ENCODE peak calls at places on chromosomes 2 and 18, in four cellular contexts. F is NB4, A is left ventricle myocardium inferior, D is K562. N is an unnamed sample.

GRCh38 chr2:74425523-74425922 is 4.0 kb downstream of the WDR54 start:
- DNase-seq in F (no peak), A (no peak), D (no peak), N (no peak)

GRCh38 chr2:122652670-122653069 is 897.2 kb downstream of the TSN start:
- DNase-seq in F (no peak), A (no peak), D (no peak), N (peak)

GRCh38 chr18:50745946-50746345 is 73.9 kb downstream of the MRO start:
- DNase-seq in F (no peak), A (no peak), D (no peak), N (no peak)

GRCh38 chr2:179097131-179097530 is 47.2 kb upstream of the CCDC141 start:
- DNase-seq in F (no peak), A (no peak), D (no peak), N (no peak)

GRCh38 chr2:144261966-144262365 is 258.0 kb downstream of the ZEB2 start:
- DNase-seq in F (no peak), A (no peak), D (no peak), N (no peak)

GRCh38 chr2:11212645-11213044 is 57.4 kb downstream of the SLC66A3 start:
- DNase-seq in F (no peak), A (no peak), D (no peak), N (peak)

GRCh38 chr2:105598853-105599252 is 145.9 kb upstream of the NCK2 start:
- DNase-seq in F (no peak), A (no peak), D (no peak), N (no peak)

GRCh38 chr2:188970201-188970600 is 4.0 kb upstream of the COL3A1 start:
- DNase-seq in F (no peak), A (no peak), D (no peak), N (peak)

GRCh38 chr18:43068781-43069180 is 46.7 kb downstream of the RIT2 start:
- DNase-seq in F (no peak), A (no peak), D (no peak), N (no peak)

GRCh38 chr2:17667898-17668297 is 85.7 kb downstream of the SMC6 start:
- DNase-seq in F (no peak), A (no peak), D (no peak), N (no peak)

GRCh38 chr2:71332413-71332866 is 858 bp downstream of the ZNF638 start:
- DNase-seq in F (no peak), A (no peak), D (no peak), N (no peak)

GRCh38 chr2:71934595-71935263 is 212.9 kb downstream of the CYP26B1 start:
- DNase-seq in F (peak), A (peak), D (peak), N (peak)

GRCh38 chr2:217650229-217650628 is 352.6 kb downstream of the TNS1 start:
- DNase-seq in F (no peak), A (no peak), D (no peak), N (no peak)

GRCh38 chr2:237686659-237687136 is 59.3 kb downstream of the LRRFIP1 start:
- DNase-seq in F (peak), A (peak), D (no peak), N (peak)

GRCh38 chr2:47083886-47084682 is 71.0 kb downstream of the STPG4 start:
- DNase-seq in F (no peak), A (peak), D (no peak), N (peak)

GRCh38 chr2:127453392-127454171 is 35.4 kb downstream of the PROC start:
- DNase-seq in F (peak), A (no peak), D (peak), N (peak)

GRCh38 chr2:30234180-30234971 is 3.0 kb downstream of the LBH start:
- DNase-seq in F (no peak), A (no peak), D (no peak), N (peak)

GRCh38 chr18:22504665-22505064 is 87.0 kb upstream of the CTAGE1 start:
- DNase-seq in F (no peak), A (no peak), D (no peak), N (peak)

GRCh38 chr2:236629961-236630872 is 60.6 kb downstream of the ACKR3 start:
- DNase-seq in F (no peak), A (no peak), D (no peak), N (no peak)

GRCh38 chr2:234341332-234341985 is 155.4 kb downstream of the ARL4C start:
- DNase-seq in F (no peak), A (no peak), D (no peak), N (no peak)

GRCh38 chr2:27185331-27186026 is 26.4 kb upstream of the ATRAID start:
- DNase-seq in F (peak), A (no peak), D (peak), N (peak)

GRCh38 chr2:16049406-16049805 is 109.1 kb downstream of the MYCN start:
- DNase-seq in F (no peak), A (no peak), D (no peak), N (no peak)

GRCh38 chr2:212722046-212722445 is 183.4 kb upstream of the ERBB4 start:
- DNase-seq in F (no peak), A (no peak), D (no peak), N (no peak)

GRCh38 chr18:48629730-48630324 is 91.0 kb downstream of the CTIF start:
- DNase-seq in F (no peak), A (no peak), D (no peak), N (peak)

GRCh38 chr2:210337159-210337558 is 22.2 kb upstream of the MYL1 start:
- DNase-seq in F (peak), A (no peak), D (no peak), N (no peak)

GRCh38 chr2:127084611-127085031 is 22.3 kb downstream of the BIN1 start:
- DNase-seq in F (peak), A (no peak), D (no peak), N (peak)

GRCh38 chr2:23350792-23351355 is 34.1 kb upstream of the KLHL29 start:
- DNase-seq in F (no peak), A (no peak), D (no peak), N (no peak)

GRCh38 chr18:10139783-10140410 is 226.1 kb downstream of the VAPA start:
- DNase-seq in F (peak), A (no peak), D (no peak), N (peak)

GRCh38 chr2:108971661-108972566 is 17.1 kb downstream of the EDAR start:
- DNase-seq in F (no peak), A (peak), D (no peak), N (peak)

GRCh38 chr2:38093503-38093902 is 17.6 kb upstream of the CYP1B1 start:
- DNase-seq in F (peak), A (no peak), D (no peak), N (peak)

GRCh38 chr2:28356095-28356911 is 36.4 kb upstream of the FOSL2 start:
- DNase-seq in F (peak), A (peak), D (peak), N (peak)

GRCh38 chr2:36889782-36890181 is 76.6 kb downstream of the STRN start:
- DNase-seq in F (peak), A (no peak), D (peak), N (peak)

GRCh38 chr2:191688934-191689695 is 11.2 kb downstream of the NABP1 start:
- DNase-seq in F (no peak), A (no peak), D (no peak), N (peak)

GRCh38 chr2:21774691-21775090 is 650.9 kb downstream of the TDRD15 start:
- DNase-seq in F (no peak), A (no peak), D (no peak), N (no peak)

GRCh38 chr18:61502472-61502871 is 169.2 kb downstream of the CDH20 start:
- DNase-seq in F (peak), A (no peak), D (peak), N (peak)

GRCh38 chr2:105287692-105288091 is 41.8 kb downstream of the TGFBRAP1 start:
- DNase-seq in F (peak), A (no peak), D (peak), N (peak)

GRCh38 chr2:212984129-212984528 is 167.3 kb downstream of the IKZF2 start:
- DNase-seq in F (no peak), A (no peak), D (no peak), N (no peak)

GRCh38 chr2:54565551-54565950 is 109.4 kb downstream of the SPTBN1 start:
- DNase-seq in F (no peak), A (no peak), D (no peak), N (no peak)

GRCh38 chr2:16763493-16763899 is 97.9 kb upstream of the CYRIA start:
- DNase-seq in F (peak), A (no peak), D (no peak), N (no peak)

DNA sequence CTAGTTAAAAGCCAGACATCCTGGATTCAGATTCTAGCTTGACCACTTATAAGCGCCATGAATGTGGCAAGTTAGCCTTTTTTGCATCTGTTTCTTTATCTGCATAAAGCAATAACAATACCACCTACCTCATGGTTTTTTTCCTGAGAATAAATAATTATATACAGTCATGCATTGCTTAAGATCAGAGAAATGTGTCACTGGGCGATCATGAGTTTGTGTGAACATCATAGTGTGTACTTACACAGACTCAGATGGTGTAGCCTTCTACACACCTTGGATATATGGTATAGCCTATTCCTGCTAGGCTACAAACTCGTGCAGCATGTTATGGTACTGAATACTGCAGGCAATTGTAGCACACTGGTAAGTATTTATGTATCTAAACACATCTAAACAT is 84.7 kb upstream of the PELI1 start:
- DNase-seq in F (no peak), A (no peak), D (no peak), N (no peak)
- H3K4me3 ChIP-seq in F (no peak), A (peak), D (no peak), N (no peak)

DNA sequence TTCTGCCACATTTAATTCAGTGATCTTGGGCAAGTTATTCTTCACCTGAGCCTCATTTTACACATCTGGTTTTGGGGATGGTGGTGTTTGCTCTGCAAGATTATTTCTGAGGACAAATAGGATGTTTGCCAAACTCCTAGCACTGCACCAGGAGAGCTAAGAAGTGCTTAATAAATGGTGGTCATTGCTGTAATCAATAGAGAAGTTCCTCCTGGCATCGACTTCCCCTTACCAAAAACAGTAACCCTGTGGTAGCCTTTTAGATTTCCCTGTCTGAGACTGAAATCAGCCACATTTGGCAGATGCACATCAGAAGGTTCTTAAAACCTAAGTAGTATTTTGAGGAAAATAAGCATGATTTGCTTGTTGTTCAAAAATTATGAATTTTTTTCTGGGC is 2.3 kb downstream of the B3GNT2 start:
- DNase-seq in F (peak), A (no peak), D (no peak), N (no peak)
- H3K4me3 ChIP-seq in F (peak), A (peak), D (peak), N (no peak)

GRCh38 chr2:99936065-99936464 is 206.3 kb downstream of the AFF3 start:
- DNase-seq in F (no peak), A (no peak), D (no peak), N (no peak)

GRCh38 chr2:99938250-99938649 is 204.1 kb downstream of the AFF3 start:
- DNase-seq in F (no peak), A (no peak), D (no peak), N (no peak)

GRCh38 chr2:99939135-99939534 is 203.3 kb downstream of the AFF3 start:
- DNase-seq in F (no peak), A (no peak), D (no peak), N (no peak)

GRCh38 chr2:99935662-99936061 is 206.7 kb downstream of the AFF3 start:
- DNase-seq in F (no peak), A (no peak), D (no peak), N (no peak)

GRCh38 chr2:99933894-99934650 is 208.3 kb downstream of the AFF3 start:
- DNase-seq in F (no peak), A (no peak), D (no peak), N (no peak)
- H3K4me3 ChIP-seq in F (no peak), A (no peak), D (no peak), N (no peak)

DNA sequence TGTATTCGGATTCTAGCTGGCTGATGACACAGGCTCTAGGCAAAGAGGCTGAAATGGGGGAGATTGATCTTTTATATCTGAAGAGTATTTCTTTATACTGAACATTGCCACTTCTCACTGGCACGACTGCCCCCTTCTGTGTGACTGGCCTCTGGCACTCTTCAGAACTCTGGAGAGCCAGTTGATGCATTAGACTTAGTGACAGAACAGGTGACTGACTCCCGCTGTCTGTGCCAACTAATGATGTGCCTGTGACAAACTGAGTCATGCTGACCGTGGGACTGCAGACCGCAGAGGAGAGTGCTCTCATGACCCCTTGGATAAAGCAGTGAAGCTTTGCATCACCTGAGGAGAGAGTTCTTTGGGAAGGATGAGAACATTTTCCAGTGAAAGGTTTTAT is 14.4 kb downstream of the MGAT5 start:
- DNase-seq in F (no peak), A (peak), D (no peak), N (peak)
- H3K4me3 ChIP-seq in F (no peak), A (no peak), D (no peak), N (no peak)

GRCh38 chr2:153106802-153107477 is 371.6 kb downstream of the RPRM start:
- DNase-seq in F (no peak), A (no peak), D (no peak), N (no peak)
- H3K4me3 ChIP-seq in F (peak), A (no peak), D (no peak), N (no peak)

GRCh38 chr2:232418056-232418455 is 11.4 kb downstream of the ALPG start:
- DNase-seq in F (no peak), A (no peak), D (no peak), N (no peak)

GRCh38 chr2:232420073-232420454 is 13.4 kb downstream of the ALPG start:
- DNase-seq in F (no peak), A (no peak), D (no peak), N (no peak)

GRCh38 chr2:232420463-232421188 is 14.0 kb downstream of the ALPG start:
- DNase-seq in F (no peak), A (no peak), D (no peak), N (no peak)

GRCh38 chr2:232418466-232419244 is 12.0 kb downstream of the ALPG start:
- DNase-seq in F (peak), A (no peak), D (peak), N (peak)

DNA sequence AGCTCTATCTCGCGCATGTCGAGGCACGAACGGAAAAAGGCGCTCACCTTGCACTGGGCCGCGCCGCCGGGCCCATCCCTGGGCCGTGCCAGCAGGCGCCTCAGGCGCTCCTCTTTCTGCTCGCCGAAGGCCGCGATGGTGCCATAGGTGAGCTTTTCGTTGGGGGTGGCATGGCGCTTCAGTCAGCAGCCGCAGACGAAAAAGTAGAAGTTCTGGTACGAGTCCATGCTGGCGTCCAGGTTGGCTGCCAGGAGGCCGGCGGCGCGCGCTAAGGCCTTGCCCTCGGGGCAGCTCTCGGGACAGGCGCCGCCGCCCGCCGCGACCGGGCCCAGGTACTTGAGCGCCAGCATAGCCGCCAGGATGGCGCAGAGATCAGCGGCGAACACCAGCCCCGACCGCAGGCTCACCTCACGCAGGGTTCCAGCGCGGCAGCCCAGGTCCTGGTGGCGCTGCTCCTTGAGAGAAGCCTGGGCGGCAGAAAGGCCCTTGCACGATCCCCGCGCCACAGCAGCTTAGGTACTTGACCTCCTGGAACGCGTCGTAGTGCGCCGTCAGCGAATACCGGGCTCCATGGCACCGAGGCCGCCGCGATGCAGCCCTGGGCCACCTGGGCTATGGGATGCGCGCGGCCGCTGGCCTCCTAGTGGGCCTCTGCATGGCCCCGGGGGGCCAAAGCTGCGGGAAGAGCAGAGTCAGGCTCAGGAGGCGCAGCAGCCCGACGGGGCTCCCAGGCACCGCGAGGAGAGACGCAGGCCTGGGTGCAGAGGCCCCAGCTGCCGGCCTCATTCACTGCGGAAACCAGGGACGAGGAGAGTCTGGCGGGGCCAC is 12.8 kb downstream of the ALPG start:
- DNase-seq in F (no peak), A (no peak), D (no peak), N (no peak)
- H3K4me3 ChIP-seq in F (no peak), A (peak), D (no peak), N (no peak)

DNA sequence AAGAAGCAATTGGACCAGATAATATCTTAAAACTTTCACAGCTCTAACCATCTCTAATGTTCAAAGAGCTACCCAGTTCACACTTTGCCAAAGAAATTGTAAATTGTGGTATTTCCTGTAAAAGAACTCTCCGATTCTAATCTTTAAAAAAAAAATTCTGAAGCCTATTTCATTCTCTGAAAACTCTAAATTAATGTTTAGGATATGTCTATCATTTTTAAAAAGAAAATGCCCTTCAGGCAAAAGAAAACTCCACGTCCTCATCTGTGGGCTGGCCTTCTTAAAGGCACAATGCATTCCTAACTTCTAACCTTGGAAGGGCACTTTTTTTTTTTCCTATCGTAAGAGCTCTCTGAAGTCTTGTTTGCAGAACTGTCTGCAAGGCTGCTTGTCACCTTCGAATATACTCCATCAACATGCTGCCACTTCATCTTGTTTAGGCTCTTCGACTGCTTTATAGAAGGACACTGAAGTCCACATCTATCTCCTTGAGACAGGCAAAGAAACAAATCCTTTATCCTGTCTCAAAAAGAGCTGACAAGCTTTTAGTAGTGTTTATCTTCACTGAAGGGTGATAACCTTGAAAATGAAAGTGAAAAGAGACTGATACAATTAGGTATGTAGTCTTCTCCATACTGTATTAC is 124.3 kb upstream of the SLC39A10 start:
- DNase-seq in F (peak), A (no peak), D (peak), N (no peak)
- H3K4me3 ChIP-seq in F (peak), A (no peak), D (peak), N (no peak)

DNA sequence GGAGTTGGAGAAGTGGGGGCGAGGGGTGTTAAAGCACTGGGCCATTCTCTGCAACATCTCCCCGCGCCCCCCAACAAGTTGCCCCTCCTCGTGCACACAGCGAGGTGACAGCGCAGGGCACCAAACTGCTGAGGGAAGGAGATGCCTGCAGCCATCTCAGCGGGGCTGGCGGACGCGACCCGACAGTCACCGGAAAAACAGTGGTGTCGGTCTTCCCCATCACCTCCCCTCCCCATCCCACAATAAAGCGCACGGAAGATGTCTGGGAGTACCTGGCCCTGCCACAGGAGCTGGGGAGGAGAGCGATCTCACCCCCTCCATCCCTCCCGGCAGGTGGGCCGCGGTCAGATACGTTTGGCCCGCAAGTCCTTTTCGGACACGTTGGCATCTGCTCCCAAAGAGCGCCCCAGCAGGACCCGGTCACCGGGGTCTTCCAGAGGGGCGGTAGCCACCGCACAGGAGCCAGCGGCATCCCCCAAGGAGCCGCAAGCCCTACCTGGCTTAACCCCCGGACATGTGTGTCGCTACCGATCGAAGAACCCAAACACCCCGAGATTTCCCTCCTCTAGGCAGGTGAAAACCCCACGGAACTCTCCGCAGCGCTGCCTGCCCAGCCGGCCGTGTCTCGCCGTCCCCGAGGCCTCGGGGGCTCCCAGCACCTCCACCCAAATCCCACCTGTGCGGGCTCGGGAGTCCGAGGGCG is 798 bp downstream of the ATP8B1 start:
- DNase-seq in F (no peak), A (no peak), D (no peak), N (no peak)
- H3K4me3 ChIP-seq in F (no peak), A (peak), D (peak), N (peak)